ENCODE peak calls at places on chromosomes 12 and 14, in five cellular contexts. P is adrenal gland, G is stomach, M is NB4, A is body of pancreas. J is an unnamed sample.

GRCh38 chr14:46769292-46769691 is 117.7 kb upstream of the RPL10L start:
- DNase-seq in P (no peak), G (no peak), M (no peak), A (no peak), J (no peak)

GRCh38 chr14:32006267-32007110 is 70.6 kb upstream of the ARHGAP5 start:
- DNase-seq in P (no peak), G (no peak), M (no peak), A (peak), J (no peak)

GRCh38 chr12:84355561-84355960 is 557.0 kb downstream of the SLC6A15 start:
- DNase-seq in P (no peak), G (no peak), M (no peak), A (no peak), J (no peak)

GRCh38 chr12:19719650-19720049 is 280.4 kb downstream of the AEBP2 start:
- DNase-seq in P (no peak), G (no peak), M (no peak), A (no peak), J (no peak)

GRCh38 chr12:67433393-67434175 is 164.4 kb downstream of the CAND1 start:
- DNase-seq in P (no peak), G (no peak), M (peak), A (no peak), J (peak)

GRCh38 chr12:89539425-89540117 is 13.7 kb upstream of the POC1B start:
- DNase-seq in P (no peak), G (no peak), M (no peak), A (no peak), J (peak)

GRCh38 chr12:122845041-122845864 is 10.0 kb downstream of the HIP1R start:
- DNase-seq in P (peak), G (no peak), M (no peak), A (no peak), J (no peak)

GRCh38 chr14:72662213-72662612 is 231.7 kb downstream of the DPF3 start:
- DNase-seq in P (no peak), G (no peak), M (no peak), A (no peak), J (no peak)

GRCh38 chr12:6234906-6235305 is 34.7 kb downstream of the CD9 start:
- DNase-seq in P (no peak), G (no peak), M (no peak), A (no peak), J (no peak)

GRCh38 chr12:92030618-92031017 is 115.0 kb downstream of the BTG1 start:
- DNase-seq in P (peak), G (peak), M (peak), A (peak), J (no peak)

GRCh38 chr12:94941440-94941862 is 62.0 kb downstream of the NDUFA12 start:
- DNase-seq in P (peak), G (no peak), M (no peak), A (peak), J (no peak)

GRCh38 chr14:60151715-60152114 is 13.5 kb downstream of the DHRS7 start:
- DNase-seq in P (peak), G (peak), M (peak), A (peak), J (peak)

GRCh38 chr14:103931422-103931821 is 3.2 kb downstream of the TDRD9 start:
- DNase-seq in P (no peak), G (no peak), M (peak), A (no peak), J (no peak)

GRCh38 chr12:49897276-49897675 is 6.4 kb downstream of the FAIM2 start:
- DNase-seq in P (peak), G (no peak), M (no peak), A (no peak), J (peak)

GRCh38 chr12:117284160-117284559 is 77.3 kb downstream of the NOS1 start:
- DNase-seq in P (no peak), G (no peak), M (no peak), A (peak), J (no peak)

GRCh38 chr12:116294464-116295002 is 17.0 kb upstream of the MED13L start:
- DNase-seq in P (no peak), G (no peak), M (no peak), A (no peak), J (no peak)

GRCh38 chr14:56487761-56488160 is 91.8 kb upstream of the TMEM260 start:
- DNase-seq in P (no peak), G (no peak), M (no peak), A (no peak), J (no peak)

GRCh38 chr14:62599616-62600385 is 445.5 kb downstream of the KCNH5 start:
- DNase-seq in P (no peak), G (no peak), M (no peak), A (no peak), J (no peak)

GRCh38 chr14:35339761-35340406 is 47.7 kb downstream of the PSMA6 start:
- DNase-seq in P (peak), G (no peak), M (peak), A (peak), J (no peak)

GRCh38 chr12:51863363-51863920 is 14.9 kb upstream of the FIGNL2 start:
- DNase-seq in P (no peak), G (no peak), M (peak), A (no peak), J (no peak)

GRCh38 chr12:6653342-6653741 is 6.1 kb upstream of the ACRBP start:
- DNase-seq in P (no peak), G (no peak), M (no peak), A (no peak), J (no peak)

GRCh38 chr14:69475194-69475818 is 9.2 kb upstream of the PLEKHD1 start:
- DNase-seq in P (no peak), G (no peak), M (peak), A (no peak), J (peak)

GRCh38 chr12:104181313-104181712 is 34.3 kb upstream of the TXNRD1 start:
- DNase-seq in P (no peak), G (no peak), M (no peak), A (no peak), J (no peak)

GRCh38 chr14:81990312-81990761 is 456.7 kb upstream of the SEL1L start:
- DNase-seq in P (peak), G (peak), M (peak), A (peak), J (peak)

GRCh38 chr14:94041551-94042346 is 15.6 kb downstream of the OTUB2 start:
- DNase-seq in P (peak), G (peak), M (no peak), A (peak), J (no peak)

GRCh38 chr12:87332987-87333761 is 696.0 kb downstream of the C12orf50 start:
- DNase-seq in P (no peak), G (no peak), M (no peak), A (no peak), J (no peak)

GRCh38 chr12:113068312-113068935 is 11.9 kb downstream of the DTX1 start:
- DNase-seq in P (no peak), G (no peak), M (peak), A (no peak), J (no peak)

GRCh38 chr12:46256942-46257341 is 11.9 kb downstream of the SLC38A1 start:
- DNase-seq in P (no peak), G (no peak), M (no peak), A (no peak), J (no peak)

GRCh38 chr14:51342226-51342625 is 102.2 kb downstream of the TMX1 start:
- DNase-seq in P (no peak), G (no peak), M (peak), A (no peak), J (no peak)

GRCh38 chr14:52299692-52300278 is 14.3 kb upstream of the PTGER2 start:
- DNase-seq in P (no peak), G (no peak), M (peak), A (peak), J (peak)

DNA sequence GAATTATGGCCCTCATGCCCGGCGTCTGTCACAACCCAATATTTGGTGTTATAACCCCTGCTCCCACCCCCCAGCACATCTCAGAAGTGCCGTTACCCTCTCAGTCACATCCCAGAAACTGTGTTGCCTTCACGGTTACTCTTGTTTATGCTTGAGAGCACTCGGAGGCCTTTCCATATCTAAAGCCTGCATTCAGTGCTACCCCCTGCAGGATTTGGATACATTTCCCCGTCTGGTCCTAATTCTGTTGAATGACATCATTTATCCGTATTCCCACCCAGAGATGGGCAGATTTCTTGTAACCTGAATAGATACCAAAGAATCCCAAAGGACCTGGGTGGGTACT is 19.1 kb upstream of the FOS start:
- DNase-seq in P (no peak), G (no peak), M (no peak), A (no peak), J (peak)
- TF ChIP-seq POLR2A in P (no peak), G (no peak), M (no peak), A (no peak), J (peak)

GRCh38 chr12:12349711-12350665 is at the start of gene MANSC1:
- DNase-seq in P (peak), G (peak), M (peak), A (peak), J (peak)
- TF ChIP-seq POLR2A in P (peak), G (no peak), M (no peak), A (peak), J (peak)

DNA sequence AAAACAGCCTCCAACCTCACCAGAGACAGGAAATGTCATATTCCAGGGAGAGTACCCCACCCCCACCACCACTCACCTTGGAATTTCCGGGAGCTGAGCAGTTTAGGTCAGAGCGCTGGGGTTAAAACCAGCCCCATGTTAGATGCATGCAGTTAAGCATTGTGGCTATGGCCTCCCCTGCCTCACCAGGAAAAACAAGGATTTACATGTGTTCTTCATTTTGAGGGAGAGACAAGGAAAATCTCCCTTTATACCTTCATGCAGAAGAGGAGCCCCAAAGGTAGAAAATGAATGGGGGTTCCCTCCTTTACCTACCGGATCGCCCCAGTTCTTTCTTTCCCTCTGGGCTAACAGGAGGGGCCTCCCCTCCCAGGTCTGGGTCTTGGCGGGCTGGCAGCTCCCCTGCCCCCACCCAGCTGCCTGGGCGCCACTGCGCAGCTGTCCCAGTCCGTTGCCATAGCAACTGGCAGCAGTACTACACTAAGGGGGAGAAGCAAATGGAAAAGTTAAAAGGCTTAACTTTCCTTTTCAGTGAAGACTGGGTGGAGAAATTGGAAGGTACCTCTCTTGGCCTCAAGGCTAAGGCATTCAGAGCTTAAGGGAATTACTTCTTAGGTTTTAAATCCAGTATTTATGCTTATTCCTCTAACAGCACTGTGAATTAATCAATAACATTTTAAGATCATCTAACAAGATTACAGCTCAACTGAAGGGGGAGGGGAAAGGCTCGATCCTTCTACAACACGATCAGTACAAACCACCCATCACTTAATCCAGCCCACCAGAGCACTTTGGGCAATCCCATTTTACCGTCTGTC is 20.5 kb downstream of the CBX5 start:
- DNase-seq in P (peak), G (peak), M (peak), A (peak), J (peak)
- TF ChIP-seq POLR2A in P (no peak), G (no peak), M (no peak), A (peak), J (peak)

GRCh38 chr14:77097006-77097688 is 911 bp upstream of the CIPC start:
- DNase-seq in P (no peak), G (no peak), M (no peak), A (no peak), J (peak)

GRCh38 chr14:77098470-77099353 is 654 bp downstream of the CIPC start:
- DNase-seq in P (peak), G (peak), M (peak), A (peak), J (peak)

GRCh38 chr14:77099425-77100167 is 1.5 kb downstream of the CIPC start:
- DNase-seq in P (no peak), G (no peak), M (peak), A (peak), J (peak)

GRCh38 chr14:77100961-77101360 is 2.9 kb downstream of the CIPC start:
- DNase-seq in P (no peak), G (no peak), M (no peak), A (no peak), J (no peak)

GRCh38 chr14:77097689-77098469 is at the start of gene CIPC:
- DNase-seq in P (peak), G (peak), M (peak), A (peak), J (peak)
- TF ChIP-seq POLR2A in P (peak), G (peak), M (peak), A (peak), J (peak)

GRCh38 chr14:67532998-67533753 is at the start of gene PLEKHH1:
- DNase-seq in P (peak), G (peak), M (peak), A (peak), J (peak)
- TF ChIP-seq POLR2A in P (peak), G (no peak), M (no peak), A (peak), J (no peak)

GRCh38 chr12:4320859-4321701 is at the start of gene TIGAR:
- DNase-seq in P (peak), G (peak), M (peak), A (peak), J (peak)
- TF ChIP-seq POLR2A in P (peak), G (no peak), M (peak), A (peak), J (peak)

GRCh38 chr14:91399868-91400640 is 17.6 kb downstream of the CCDC88C start:
- DNase-seq in P (no peak), G (peak), M (no peak), A (peak), J (peak)
- TF ChIP-seq POLR2A in P (no peak), G (no peak), M (no peak), A (no peak), J (no peak)

DNA sequence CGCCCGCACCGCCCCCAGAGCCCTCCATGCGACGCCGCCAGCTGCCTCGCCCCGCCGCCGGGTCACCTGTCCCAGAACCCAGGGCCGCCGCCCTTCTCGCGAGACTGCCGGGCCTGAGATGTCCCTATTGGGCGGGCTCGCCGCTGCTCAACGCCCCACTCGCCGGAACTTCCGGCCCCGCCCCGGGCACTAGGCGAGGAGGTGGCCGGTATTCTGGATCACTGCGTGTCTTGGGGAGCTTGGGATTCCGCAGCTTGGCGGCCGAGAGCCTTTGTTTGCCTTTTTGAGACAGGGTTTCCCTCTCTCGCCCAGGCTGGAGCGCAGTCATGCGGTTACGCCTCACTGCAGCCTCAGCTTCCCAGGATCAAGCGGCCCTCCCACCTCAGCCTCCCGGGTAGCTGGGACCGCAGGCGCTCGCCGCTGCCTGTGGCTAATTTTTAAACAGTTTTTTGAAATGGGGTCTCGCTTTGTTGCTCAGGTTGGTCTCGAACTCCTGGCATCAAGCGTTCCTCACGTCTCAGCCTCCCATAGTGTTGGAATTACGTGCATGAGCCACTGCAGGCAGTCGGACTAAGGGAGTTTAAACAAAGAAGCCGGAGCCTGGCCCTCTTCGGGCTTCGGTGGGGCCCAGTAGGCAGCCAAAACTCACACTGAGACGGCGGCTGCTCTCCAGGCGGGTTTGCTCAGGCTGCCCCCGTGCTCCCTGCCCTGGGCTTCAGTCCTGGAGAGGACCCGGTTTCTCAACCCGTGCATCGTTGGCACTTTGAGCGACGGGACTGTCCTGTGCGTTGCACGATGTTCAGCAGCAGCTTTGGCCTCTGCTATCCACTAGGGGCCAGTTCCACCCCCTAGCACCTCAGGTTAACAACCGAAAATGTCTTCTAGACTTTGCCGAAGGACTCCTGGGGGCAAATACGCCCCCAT is at the start of gene SLC15A4:
- DNase-seq in P (peak), G (peak), M (peak), A (peak), J (peak)
- TF ChIP-seq POLR2A in P (peak), G (no peak), M (peak), A (peak), J (peak)